ENCODE peak calls at places on chromosomes 7 and 10, in eight cellular contexts. Q, R, J, L, C, Y, G and S are unnamed samples.
A peak's percentile ranks its signal among the peaks of the same experiment; 100 is the strongest.

GRCh38 chr10:78290131-78290750 is 256.6 kb downstream of the RPS24 start:
- DNase-seq in Q (no peak), R (no peak), J (no peak), L (no peak), C (no peak), Y (no peak), G (no peak), S (no peak)

GRCh38 chr7:122143376-122143750 is 686 bp downstream of the AASS start:
- DNase-seq in Q (peak; percentile 45), R (peak; percentile 7), J (peak; percentile 5), L (peak; percentile 19), C (peak; percentile 16), Y (peak; percentile 29), G (peak; percentile 58), S (no peak)

GRCh38 chr10:829241-829640 is 102.3 kb downstream of the LARP4B start:
- DNase-seq in Q (no peak), R (no peak), J (no peak), L (no peak), C (no peak), Y (no peak), G (no peak), S (no peak)

GRCh38 chr10:99858849-99859248 is 76.4 kb downstream of the ABCC2 start:
- DNase-seq in Q (no peak), R (no peak), J (no peak), L (no peak), C (no peak), Y (no peak), G (no peak), S (no peak)

GRCh38 chr10:31947144-31947926 is 18.7 kb upstream of the ARHGAP12 start:
- DNase-seq in Q (peak; percentile 59), R (peak; percentile 13), J (no peak), L (peak; percentile 66), C (peak; percentile 78), Y (peak; percentile 90), G (peak; percentile 79), S (no peak)

GRCh38 chr7:112572669-112573301 is 92.0 kb downstream of the LSMEM1 start:
- DNase-seq in Q (no peak), R (no peak), J (no peak), L (no peak), C (peak; percentile 77), Y (no peak), G (no peak), S (no peak)

GRCh38 chr7:23298141-23298851 is 843 bp upstream of the MALSU1 start:
- DNase-seq in Q (peak; percentile 16), R (no peak), J (peak; percentile 7), L (no peak), C (no peak), Y (peak; percentile 45), G (peak; percentile 81), S (no peak)

GRCh38 chr10:78755075-78755695 is 313.6 kb upstream of the ZMIZ1 start:
- DNase-seq in Q (no peak), R (no peak), J (no peak), L (no peak), C (no peak), Y (no peak), G (no peak), S (no peak)

GRCh38 chr10:59674211-59674836 is 35.3 kb downstream of the SLC16A9 start:
- DNase-seq in Q (no peak), R (no peak), J (no peak), L (no peak), C (peak; percentile 71), Y (peak; percentile 62), G (peak; percentile 19), S (no peak)

GRCh38 chr10:15344876-15345285 is 26.2 kb downstream of the FAM171A1 start:
- DNase-seq in Q (peak; percentile 84), R (no peak), J (no peak), L (peak; percentile 79), C (no peak), Y (no peak), G (no peak), S (no peak)